ENCODE peak calls at places on chromosomes 3 and 15, in eight cellular contexts. L is K562, F is fibroblast of the aortic adventitia, A is IMR-90, V is thyroid gland, W is tibial nerve, C is AG09309, Q is AG04450. O is an unnamed sample.

GRCh38 chr3:24477090-24477656 is 17.5 kb downstream of the THRB start:
- DNase-seq in L (no peak), F (no peak), A (no peak), V (no peak), W (no peak), C (no peak), Q (no peak), O (no peak)

GRCh38 chr3:76570436-76571057 is 469.4 kb upstream of the ROBO2 start:
- DNase-seq in L (peak), F (no peak), A (peak), V (no peak), W (no peak), C (no peak), Q (no peak), O (no peak)

GRCh38 chr3:108099679-108100428 is 9.0 kb upstream of the CD47 start:
- DNase-seq in L (peak), F (no peak), A (peak), V (peak), W (no peak), C (no peak), Q (no peak), O (no peak)

GRCh38 chr3:65500398-65501306 is 538.1 kb downstream of the MAGI1 start:
- DNase-seq in L (peak), F (no peak), A (no peak), V (no peak), W (no peak), C (no peak), Q (no peak), O (no peak)

GRCh38 chr3:5188419-5189405 is 1.2 kb downstream of the EDEM1 start:
- DNase-seq in L (peak), F (peak), A (peak), V (peak), W (no peak), C (no peak), Q (no peak), O (no peak)

GRCh38 chr3:126466886-126467610 is 8.6 kb downstream of the ZXDC start:
- DNase-seq in L (no peak), F (no peak), A (no peak), V (no peak), W (no peak), C (no peak), Q (no peak), O (no peak)

GRCh38 chr3:50015918-50016317 is 72.8 kb upstream of the RBM5 start:
- DNase-seq in L (no peak), F (no peak), A (peak), V (no peak), W (no peak), C (no peak), Q (no peak), O (no peak)

GRCh38 chr3:127457746-127458145 is 132.8 kb downstream of the TPRA1 start:
- DNase-seq in L (no peak), F (no peak), A (no peak), V (no peak), W (no peak), C (no peak), Q (no peak), O (no peak)

GRCh38 chr15:79078003-79078402 is 12.6 kb downstream of the RASGRF1 start:
- DNase-seq in L (no peak), F (no peak), A (no peak), V (no peak), W (no peak), C (no peak), Q (no peak), O (no peak)

GRCh38 chr3:14920536-14920935 is 26.8 kb upstream of the NR2C2 start:
- DNase-seq in L (no peak), F (no peak), A (no peak), V (no peak), W (no peak), C (no peak), Q (no peak), O (no peak)

GRCh38 chr3:23845361-23845760 is 39.6 kb downstream of the UBE2E1 start:
- DNase-seq in L (no peak), F (no peak), A (no peak), V (no peak), W (no peak), C (no peak), Q (no peak), O (no peak)

GRCh38 chr3:152491922-152492321 is 223.2 kb downstream of the MBNL1 start:
- DNase-seq in L (no peak), F (no peak), A (no peak), V (no peak), W (no peak), C (no peak), Q (no peak), O (no peak)

GRCh38 chr3:113117511-113118302 is 93.7 kb upstream of the BOC start:
- DNase-seq in L (no peak), F (peak), A (peak), V (peak), W (no peak), C (peak), Q (peak), O (no peak)

GRCh38 chr15:34650177-34650576 is 66.7 kb upstream of the GOLGA8B start:
- DNase-seq in L (peak), F (peak), A (peak), V (no peak), W (no peak), C (no peak), Q (peak), O (no peak)

GRCh38 chr3:148992027-148992634 is 791 bp downstream of the GYG1 start:
- DNase-seq in L (no peak), F (no peak), A (no peak), V (peak), W (no peak), C (no peak), Q (no peak), O (peak)

GRCh38 chr3:124032351-124032880 is 40.5 kb upstream of the ROPN1 start:
- DNase-seq in L (peak), F (peak), A (no peak), V (peak), W (no peak), C (no peak), Q (no peak), O (no peak)

GRCh38 chr3:72924055-72924454 is 36.2 kb downstream of the GXYLT2 start:
- DNase-seq in L (no peak), F (no peak), A (no peak), V (no peak), W (no peak), C (no peak), Q (no peak), O (no peak)

GRCh38 chr3:123276346-123276745 is 74.6 kb downstream of the SEC22A start:
- DNase-seq in L (no peak), F (no peak), A (no peak), V (no peak), W (no peak), C (no peak), Q (no peak), O (no peak)

DNA sequence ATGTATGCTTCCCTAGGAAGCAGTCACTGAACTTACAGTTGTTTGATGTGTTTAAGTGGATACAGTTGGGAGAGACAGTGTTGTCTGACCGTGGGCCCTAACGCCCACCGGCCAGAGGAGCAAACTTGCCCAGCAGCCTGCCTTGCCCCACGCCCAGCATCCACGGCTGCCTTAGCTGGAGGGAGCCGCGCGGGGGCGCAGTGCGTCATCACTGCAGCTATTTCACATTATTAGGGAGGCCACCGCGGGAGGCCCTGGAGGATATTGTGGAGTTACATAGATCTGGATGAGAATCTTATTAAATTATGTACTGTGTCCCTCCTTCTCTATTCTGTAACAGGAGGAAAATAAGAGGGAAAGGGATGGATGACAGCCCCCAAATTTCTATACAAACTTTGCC is 267.2 kb downstream of the GABRG3 start:
- DNase-seq in L (no peak), F (no peak), A (no peak), V (no peak), W (no peak), C (no peak), Q (no peak), O (no peak)
- TF ChIP-seq CTCF in L (peak), F (no peak), A (no peak), V (no peak), W (no peak), C (no peak), Q (no peak), O (no peak)

DNA sequence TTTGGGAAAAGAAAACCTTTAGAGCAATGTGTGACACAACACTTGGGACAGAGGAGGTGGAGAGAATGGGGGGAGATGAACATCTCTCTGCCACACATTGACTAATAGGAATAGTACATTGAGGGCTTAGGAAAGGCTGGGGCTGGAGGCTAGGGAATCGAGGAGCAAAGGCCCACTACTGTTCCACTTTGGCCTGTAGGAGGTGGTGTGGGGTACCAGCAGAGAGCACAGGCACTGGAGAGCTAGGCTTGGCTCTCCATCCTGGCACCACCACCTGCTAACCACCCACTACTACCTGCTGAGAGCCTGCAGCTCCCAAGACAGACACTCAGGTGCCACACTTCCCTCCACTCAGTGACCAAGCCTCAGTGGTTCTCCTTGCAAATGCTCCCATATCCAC is 19.4 kb downstream of the CCDC32 start:
- DNase-seq in L (peak), F (no peak), A (no peak), V (no peak), W (no peak), C (no peak), Q (no peak), O (no peak)
- TF ChIP-seq CTCF in L (peak), F (no peak), A (no peak), V (no peak), W (no peak), C (no peak), Q (no peak), O (no peak)

DNA sequence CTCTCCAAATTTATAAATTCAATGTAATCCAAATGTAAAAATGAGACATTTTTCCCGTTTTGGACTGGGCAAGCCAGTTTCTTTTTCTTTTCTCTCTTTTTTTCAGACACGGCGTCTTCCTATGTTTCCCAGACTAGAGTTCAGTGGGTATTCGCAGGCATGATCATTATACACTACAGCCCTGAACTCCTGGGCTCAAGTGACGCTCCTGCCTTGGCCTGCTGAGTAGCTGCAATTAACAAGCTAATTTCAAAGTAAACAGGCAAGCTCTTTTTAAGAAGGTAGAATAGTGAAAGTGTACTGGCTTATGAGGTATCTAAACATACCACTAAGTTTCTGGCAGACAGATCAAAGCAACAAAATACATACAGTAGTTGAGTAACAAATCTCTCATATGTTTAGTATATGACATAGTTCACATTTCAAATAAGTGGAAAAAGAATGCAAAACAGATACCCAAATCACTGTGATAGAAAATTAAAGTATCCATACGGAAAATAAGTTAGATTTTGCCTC is 13.5 kb downstream of the HIGD1A start:
- DNase-seq in L (no peak), F (no peak), A (no peak), V (peak), W (no peak), C (no peak), Q (no peak), O (no peak)
- TF ChIP-seq CTCF in L (no peak), F (no peak), A (no peak), V (no peak), W (no peak), C (no peak), Q (no peak), O (no peak)

GRCh38 chr3:81005992-81006391 is 755.5 kb downstream of the GBE1 start:
- DNase-seq in L (no peak), F (no peak), A (no peak), V (no peak), W (no peak), C (no peak), Q (no peak), O (no peak)
- TF ChIP-seq CTCF in L (no peak), F (no peak), A (no peak), V (no peak), W (no peak), C (no peak), Q (no peak), O (peak)

DNA sequence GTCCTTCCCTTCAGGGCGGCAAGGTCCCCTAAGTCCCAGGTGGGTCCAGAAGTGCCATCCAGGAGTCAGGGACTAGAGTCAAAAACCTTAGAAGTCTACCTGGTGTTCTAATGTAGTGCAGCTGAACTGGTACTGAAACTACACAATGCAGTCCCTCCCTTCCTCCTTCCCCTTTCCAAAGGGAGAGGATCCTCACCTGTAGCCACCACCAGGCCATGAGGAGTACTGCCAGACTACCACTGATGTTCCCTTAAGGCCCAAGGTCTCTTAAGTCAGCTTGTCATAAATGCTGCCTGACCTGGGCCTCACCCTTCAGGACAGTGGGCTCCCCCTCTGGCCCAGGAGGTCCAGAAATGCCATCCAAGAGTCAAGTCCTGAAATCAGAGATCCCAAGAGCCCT is 98.9 kb downstream of the ULK4 start:
- DNase-seq in L (no peak), F (no peak), A (no peak), V (no peak), W (no peak), C (no peak), Q (no peak), O (no peak)
- TF ChIP-seq CTCF in L (peak), F (peak), A (no peak), V (no peak), W (no peak), C (no peak), Q (peak), O (no peak)

GRCh38 chr3:195208631-195209030 is 62.3 kb downstream of the XXYLT1 start:
- DNase-seq in L (no peak), F (no peak), A (no peak), V (no peak), W (no peak), C (no peak), Q (no peak), O (no peak)

GRCh38 chr3:195209083-195209835 is 61.7 kb downstream of the XXYLT1 start:
- DNase-seq in L (no peak), F (no peak), A (peak), V (no peak), W (no peak), C (no peak), Q (no peak), O (no peak)

GRCh38 chr3:195208183-195208582 is 62.8 kb downstream of the XXYLT1 start:
- DNase-seq in L (no peak), F (no peak), A (no peak), V (no peak), W (no peak), C (no peak), Q (no peak), O (no peak)

GRCh38 chr3:195207731-195208130 is 63.2 kb downstream of the XXYLT1 start:
- DNase-seq in L (no peak), F (peak), A (no peak), V (no peak), W (no peak), C (no peak), Q (no peak), O (no peak)

GRCh38 chr3:195207056-195207455 is 63.9 kb downstream of the XXYLT1 start:
- DNase-seq in L (no peak), F (no peak), A (no peak), V (no peak), W (no peak), C (no peak), Q (no peak), O (no peak)
- TF ChIP-seq CTCF in L (no peak), F (no peak), A (no peak), V (no peak), W (no peak), C (no peak), Q (no peak), O (no peak)

O was measured in mesothelial cell of epicardium.